ENCODE peak calls at places on chromosome 20, in five cellular contexts. S, W, U, B and R are unnamed samples.

GRCh38 chr20:63465380-63466249 is 6.8 kb downstream of the KCNQ2 start:
- DNase-seq in S (no peak), W (no peak), U (no peak), B (no peak), R (no peak)

GRCh38 chr20:6599876-6600275 is 167.6 kb upstream of the BMP2 start:
- DNase-seq in S (no peak), W (no peak), U (no peak), B (no peak), R (no peak)

GRCh38 chr20:14334306-14334930 is 3.0 kb downstream of the FLRT3 start:
- DNase-seq in S (peak; percentile 55), W (no peak), U (peak; percentile 58), B (peak; percentile 33), R (peak; percentile 67)

GRCh38 chr20:63534831-63535651 is 2.1 kb downstream of the PTK6 start:
- DNase-seq in S (peak; percentile 65), W (no peak), U (no peak), B (no peak), R (no peak)

GRCh38 chr20:1741309-1742048 is 83.9 kb upstream of the SIRPG start:
- DNase-seq in S (no peak), W (no peak), U (no peak), B (no peak), R (no peak)

GRCh38 chr20:910840-911770 is 5.0 kb downstream of the ANGPT4 start:
- DNase-seq in S (no peak), W (no peak), U (no peak), B (peak; percentile 77), R (no peak)

GRCh38 chr20:50286609-50287008 is 96.0 kb downstream of the CEBPB start:
- DNase-seq in S (no peak), W (no peak), U (peak; percentile 73), B (peak; percentile 79), R (no peak)

GRCh38 chr20:44104807-44105517 is 82.0 kb downstream of the JPH2 start:
- DNase-seq in S (no peak), W (no peak), U (peak; percentile 47), B (no peak), R (no peak)

GRCh38 chr20:38700926-38701325 is 23.4 kb upstream of the SLC32A1 start:
- DNase-seq in S (no peak), W (no peak), U (no peak), B (no peak), R (no peak)

GRCh38 chr20:10004900-10005299 is 29.9 kb upstream of the ANKEF1 start:
- DNase-seq in S (no peak), W (no peak), U (no peak), B (no peak), R (no peak)

GRCh38 chr20:50948132-50948785 is 10.1 kb downstream of the DPM1 start:
- DNase-seq in S (no peak), W (no peak), U (no peak), B (no peak), R (no peak)

GRCh38 chr20:38129248-38129865 is 35.7 kb downstream of the TGM2 start:
- DNase-seq in S (no peak), W (no peak), U (no peak), B (no peak), R (no peak)

GRCh38 chr20:22630698-22631097 is 46.3 kb upstream of the FOXA2 start:
- DNase-seq in S (peak; percentile 69), W (no peak), U (no peak), B (no peak), R (no peak)

GRCh38 chr20:63082308-63082938 is 75.7 kb upstream of the BHLHE23 start:
- DNase-seq in S (no peak), W (no peak), U (no peak), B (peak; percentile 14), R (peak; percentile 86)

GRCh38 chr20:18403269-18403668 is 63.6 kb downstream of the DZANK1 start:
- DNase-seq in S (no peak), W (no peak), U (no peak), B (no peak), R (no peak)

GRCh38 chr20:61804896-61805295 is 260.8 kb downstream of the TAF4 start:
- DNase-seq in S (no peak), W (no peak), U (no peak), B (no peak), R (no peak)

GRCh38 chr20:24722586-24722985 is 226.5 kb upstream of the CST7 start:
- DNase-seq in S (no peak), W (no peak), U (no peak), B (no peak), R (peak; percentile 44)

GRCh38 chr20:5390719-5391118 is 74.0 kb upstream of the PROKR2 start:
- DNase-seq in S (no peak), W (no peak), U (no peak), B (no peak), R (no peak)

GRCh38 chr20:46852313-46852712 is 42.3 kb upstream of the EYA2 start:
- DNase-seq in S (no peak), W (no peak), U (no peak), B (no peak), R (no peak)

GRCh38 chr20:45246109-45246508 is 8.3 kb downstream of the SLPI start:
- DNase-seq in S (no peak), W (no peak), U (no peak), B (no peak), R (no peak)

GRCh38 chr20:46010491-46011405 is 2.0 kb downstream of the MMP9 start:
- DNase-seq in S (no peak), W (no peak), U (no peak), B (no peak), R (no peak)

GRCh38 chr20:61986762-61987321 is 78.8 kb downstream of the TAF4 start:
- DNase-seq in S (no peak), W (no peak), U (no peak), B (no peak), R (no peak)

GRCh38 chr20:53980101-53980500 is 90.3 kb downstream of the BCAS1 start:
- DNase-seq in S (no peak), W (no peak), U (no peak), B (no peak), R (no peak)

GRCh38 chr20:61766921-61767610 is 298.6 kb downstream of the TAF4 start:
- DNase-seq in S (no peak), W (no peak), U (no peak), B (no peak), R (no peak)

GRCh38 chr20:34709836-34710567 is 5.9 kb downstream of the TP53INP2 start:
- DNase-seq in S (peak; percentile 97), W (no peak), U (peak; percentile 76), B (peak; percentile 33), R (peak; percentile 87)

GRCh38 chr20:5863040-5863811 is 87.1 kb downstream of the TRMT6 start:
- DNase-seq in S (no peak), W (no peak), U (peak; percentile 87), B (no peak), R (no peak)

GRCh38 chr20:8578191-8578690 is 446.2 kb downstream of the PLCB1 start:
- DNase-seq in S (peak; percentile 9), W (no peak), U (no peak), B (no peak), R (no peak)

GRCh38 chr20:48620486-48621255 is 207.1 kb downstream of the PREX1 start:
- DNase-seq in S (peak; percentile 61), W (peak; percentile 6), U (peak; percentile 49), B (peak; percentile 49), R (peak; percentile 94)

GRCh38 chr20:52035498-52035897 is 156.1 kb downstream of the ZFP64 start:
- DNase-seq in S (no peak), W (no peak), U (no peak), B (no peak), R (no peak)

GRCh38 chr20:54049156-54049555 is 21.2 kb downstream of the BCAS1 start:
- DNase-seq in S (no peak), W (no peak), U (no peak), B (no peak), R (no peak)